ENCODE peak calls at places on chromosome X, in six cellular contexts. One of them, this sample, is unnamed.
A peak's percentile ranks its signal among the peaks of the same experiment; 100 is the strongest.

GRCh38 chrX:7965436-7965835 is 38.2 kb upstream of the PNPLA4 start:
- DNase-seq in A673: no peak
- DNase-seq in AG10803: no peak
- DNase-seq in GM13977: no peak
- DNase-seq in heart right ventricle: no peak
- DNase-seq in mucosa of descending colon: no peak
- DNase-seq in this sample: no peak

GRCh38 chrX:50838820-50839600 is 25.0 kb upstream of the SHROOM4 start:
- DNase-seq in A673: no peak
- DNase-seq in AG10803: peak; percentile 35
- DNase-seq in GM13977: no peak
- DNase-seq in heart right ventricle: no peak
- DNase-seq in mucosa of descending colon: no peak
- DNase-seq in this sample: no peak

GRCh38 chrX:9860826-9861225 is 74.6 kb downstream of the SHROOM2 start:
- DNase-seq in A673: no peak
- DNase-seq in AG10803: no peak
- DNase-seq in GM13977: no peak
- DNase-seq in heart right ventricle: no peak
- DNase-seq in mucosa of descending colon: no peak
- DNase-seq in this sample: no peak

GRCh38 chrX:9749141-9749540 is 16.5 kb downstream of the GPR143 start:
- DNase-seq in A673: no peak
- DNase-seq in AG10803: no peak
- DNase-seq in GM13977: no peak
- DNase-seq in heart right ventricle: no peak
- DNase-seq in mucosa of descending colon: no peak
- DNase-seq in this sample: no peak

GRCh38 chrX:103330601-103331397 is 760 bp downstream of the TCEAL7 start:
- DNase-seq in A673: no peak
- DNase-seq in AG10803: no peak
- DNase-seq in GM13977: no peak
- DNase-seq in heart right ventricle: no peak
- DNase-seq in mucosa of descending colon: no peak
- DNase-seq in this sample: no peak

GRCh38 chrX:120306640-120307039 is 4.6 kb downstream of the TMEM255A start:
- DNase-seq in A673: no peak
- DNase-seq in AG10803: no peak
- DNase-seq in GM13977: no peak
- DNase-seq in heart right ventricle: no peak
- DNase-seq in mucosa of descending colon: no peak
- DNase-seq in this sample: no peak

GRCh38 chrX:97401154-97401553 is 517.4 kb downstream of the RPA4 start:
- DNase-seq in A673: no peak
- DNase-seq in AG10803: no peak
- DNase-seq in GM13977: peak; percentile 4
- DNase-seq in heart right ventricle: no peak
- DNase-seq in mucosa of descending colon: no peak
- DNase-seq in this sample: no peak

GRCh38 chrX:110081740-110082139 is 78.8 kb downstream of the TMEM164 start:
- DNase-seq in A673: no peak
- DNase-seq in AG10803: peak; percentile 3
- DNase-seq in GM13977: no peak
- DNase-seq in heart right ventricle: peak; percentile 13
- DNase-seq in mucosa of descending colon: no peak
- DNase-seq in this sample: no peak

GRCh38 chrX:10165580-10166247 is 8.9 kb downstream of the CLCN4 start:
- DNase-seq in A673: no peak
- DNase-seq in AG10803: no peak
- DNase-seq in GM13977: no peak
- DNase-seq in heart right ventricle: no peak
- DNase-seq in mucosa of descending colon: no peak
- DNase-seq in this sample: no peak

GRCh38 chrX:23888887-23889501 is 18.7 kb downstream of the APOO start:
- DNase-seq in A673: no peak
- DNase-seq in AG10803: peak; percentile 19
- DNase-seq in GM13977: no peak
- DNase-seq in heart right ventricle: no peak
- DNase-seq in mucosa of descending colon: no peak
- DNase-seq in this sample: no peak

GRCh38 chrX:16312761-16313623 is 145.7 kb downstream of the MAGEB17 start:
- DNase-seq in A673: no peak
- DNase-seq in AG10803: no peak
- DNase-seq in GM13977: no peak
- DNase-seq in heart right ventricle: no peak
- DNase-seq in mucosa of descending colon: no peak
- DNase-seq in this sample: no peak

GRCh38 chrX:40809210-40809609 is 73.9 kb upstream of the MED14 start:
- DNase-seq in A673: no peak
- DNase-seq in AG10803: peak; percentile 15
- DNase-seq in GM13977: no peak
- DNase-seq in heart right ventricle: no peak
- DNase-seq in mucosa of descending colon: no peak
- DNase-seq in this sample: no peak

GRCh38 chrX:105191878-105192277 is 28.6 kb downstream of the TEX13A start:
- DNase-seq in A673: peak; percentile 5
- DNase-seq in AG10803: no peak
- DNase-seq in GM13977: peak; percentile 12
- DNase-seq in heart right ventricle: no peak
- DNase-seq in mucosa of descending colon: peak; percentile 2
- DNase-seq in this sample: no peak

GRCh38 chrX:16797358-16797757 is 11.1 kb downstream of the TXLNG start:
- DNase-seq in A673: no peak
- DNase-seq in AG10803: peak; percentile 68
- DNase-seq in GM13977: no peak
- DNase-seq in heart right ventricle: no peak
- DNase-seq in mucosa of descending colon: no peak
- DNase-seq in this sample: no peak

GRCh38 chrX:152306331-152306730 is 144.8 kb downstream of the GABRA3 start:
- DNase-seq in A673: no peak
- DNase-seq in AG10803: no peak
- DNase-seq in GM13977: no peak
- DNase-seq in heart right ventricle: no peak
- DNase-seq in mucosa of descending colon: no peak
- DNase-seq in this sample: no peak

GRCh38 chrX:40030205-40030604 is 67.6 kb downstream of the BCOR start:
- DNase-seq in A673: no peak
- DNase-seq in AG10803: no peak
- DNase-seq in GM13977: no peak
- DNase-seq in heart right ventricle: no peak
- DNase-seq in mucosa of descending colon: no peak
- DNase-seq in this sample: no peak

GRCh38 chrX:2692221-2693122 is 1.4 kb downstream of the CD99 start:
- DNase-seq in A673: no peak
- DNase-seq in AG10803: peak; percentile 62
- DNase-seq in GM13977: peak; percentile 34
- DNase-seq in heart right ventricle: peak; percentile 71
- DNase-seq in mucosa of descending colon: peak; percentile 54
- DNase-seq in this sample: no peak

GRCh38 chrX:107102980-107103379 is 15.6 kb downstream of the RBM41 start:
- DNase-seq in A673: peak; percentile 1
- DNase-seq in AG10803: no peak
- DNase-seq in GM13977: no peak
- DNase-seq in heart right ventricle: no peak
- DNase-seq in mucosa of descending colon: peak; percentile 3
- DNase-seq in this sample: no peak

GRCh38 chrX:119467433-119467832 is 811 bp upstream of the SLC25A5 start:
- DNase-seq in A673: no peak
- DNase-seq in AG10803: no peak
- DNase-seq in GM13977: no peak
- DNase-seq in heart right ventricle: no peak
- DNase-seq in mucosa of descending colon: no peak
- DNase-seq in this sample: no peak

GRCh38 chrX:31649176-31649575 is 577.3 kb upstream of the FTHL17 start:
- DNase-seq in A673: no peak
- DNase-seq in AG10803: no peak
- DNase-seq in GM13977: no peak
- DNase-seq in heart right ventricle: no peak
- DNase-seq in mucosa of descending colon: no peak
- DNase-seq in this sample: no peak

GRCh38 chrX:132488092-132488749 is 617 bp downstream of the MBNL3 start:
- DNase-seq in A673: peak; percentile 41
- DNase-seq in AG10803: peak; percentile 25
- DNase-seq in GM13977: peak; percentile 16
- DNase-seq in heart right ventricle: peak; percentile 4
- DNase-seq in mucosa of descending colon: peak; percentile 28
- DNase-seq in this sample: no peak

GRCh38 chrX:2614911-2615310 is 76.2 kb upstream of the CD99 start:
- DNase-seq in A673: peak; percentile 73
- DNase-seq in AG10803: peak; percentile 88
- DNase-seq in GM13977: no peak
- DNase-seq in heart right ventricle: no peak
- DNase-seq in mucosa of descending colon: no peak
- DNase-seq in this sample: no peak

GRCh38 chrX:124275167-124275894 is 57.1 kb upstream of the TEX13D start:
- DNase-seq in A673: no peak
- DNase-seq in AG10803: no peak
- DNase-seq in GM13977: no peak
- DNase-seq in heart right ventricle: no peak
- DNase-seq in mucosa of descending colon: no peak
- DNase-seq in this sample: no peak

GRCh38 chrX:77436682-77437081 is 10.5 kb upstream of the FGF16 start:
- DNase-seq in A673: no peak
- DNase-seq in AG10803: no peak
- DNase-seq in GM13977: no peak
- DNase-seq in heart right ventricle: no peak
- DNase-seq in mucosa of descending colon: no peak
- DNase-seq in this sample: no peak

GRCh38 chrX:134880866-134881265 is 109.9 kb upstream of the SMIM10 start:
- DNase-seq in A673: no peak
- DNase-seq in AG10803: peak; percentile 22
- DNase-seq in GM13977: no peak
- DNase-seq in heart right ventricle: no peak
- DNase-seq in mucosa of descending colon: no peak
- DNase-seq in this sample: no peak

GRCh38 chrX:143571521-143571920 is 54.2 kb upstream of the SPANXN3 start:
- DNase-seq in A673: no peak
- DNase-seq in AG10803: no peak
- DNase-seq in GM13977: no peak
- DNase-seq in heart right ventricle: no peak
- DNase-seq in mucosa of descending colon: no peak
- DNase-seq in this sample: no peak

GRCh38 chrX:30521440-30522182 is 56.0 kb downstream of the TASL start:
- DNase-seq in A673: peak; percentile 86
- DNase-seq in AG10803: peak; percentile 35
- DNase-seq in GM13977: no peak
- DNase-seq in heart right ventricle: no peak
- DNase-seq in mucosa of descending colon: no peak
- DNase-seq in this sample: no peak

GRCh38 chrX:134388161-134389109 is 71.5 kb upstream of the HPRT1 start:
- DNase-seq in A673: no peak
- DNase-seq in AG10803: no peak
- DNase-seq in GM13977: peak; percentile 40
- DNase-seq in heart right ventricle: no peak
- DNase-seq in mucosa of descending colon: no peak
- DNase-seq in this sample: no peak

GRCh38 chrX:20313889-20314288 is 47.2 kb upstream of the RPS6KA3 start:
- DNase-seq in A673: no peak
- DNase-seq in AG10803: no peak
- DNase-seq in GM13977: no peak
- DNase-seq in heart right ventricle: no peak
- DNase-seq in mucosa of descending colon: no peak
- DNase-seq in this sample: no peak

DNA sequence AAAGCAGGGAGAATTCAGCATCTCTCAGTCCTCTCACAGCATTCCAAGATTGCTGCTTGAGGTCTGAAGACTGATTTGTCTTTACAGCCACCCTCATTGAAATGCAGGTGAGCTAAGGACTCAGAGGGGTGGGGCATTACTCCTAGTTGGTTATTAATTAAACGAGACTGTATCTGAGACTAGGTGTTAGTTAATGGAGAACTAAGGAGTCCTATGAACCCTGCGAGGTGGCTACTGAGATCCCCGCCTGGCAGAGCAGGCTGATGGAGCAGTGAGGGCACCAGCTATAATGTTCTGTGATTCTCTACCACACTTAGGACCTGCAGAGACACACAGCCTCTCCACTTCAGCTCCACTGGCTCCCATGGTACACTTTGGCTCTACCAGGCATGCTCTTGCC is 215.3 kb downstream of the MID1IP1 start:
- DNase-seq in A673: no peak
- DNase-seq in AG10803: no peak
- DNase-seq in GM13977: no peak
- DNase-seq in heart right ventricle: no peak
- DNase-seq in mucosa of descending colon: peak; percentile 12
- DNase-seq in this sample: no peak
- TF ChIP-seq CTCF in A673: no peak
- TF ChIP-seq CTCF in AG10803: no peak
- TF ChIP-seq CTCF in GM13977: no peak
- TF ChIP-seq CTCF in heart right ventricle: no peak
- TF ChIP-seq CTCF in mucosa of descending colon: no peak
- TF ChIP-seq CTCF in this sample: no peak

GRCh38 chrX:44223150-44223549 is 120.3 kb downstream of the EFHC2 start:
- DNase-seq in A673: no peak
- DNase-seq in AG10803: peak; percentile 42
- DNase-seq in GM13977: no peak
- DNase-seq in heart right ventricle: no peak
- DNase-seq in mucosa of descending colon: peak; percentile 68
- DNase-seq in this sample: no peak

GRCh38 chrX:44227981-44228380 is 115.5 kb downstream of the EFHC2 start:
- DNase-seq in A673: no peak
- DNase-seq in AG10803: no peak
- DNase-seq in GM13977: no peak
- DNase-seq in heart right ventricle: no peak
- DNase-seq in mucosa of descending colon: no peak
- DNase-seq in this sample: no peak

GRCh38 chrX:44228621-44229020 is 114.9 kb downstream of the EFHC2 start:
- DNase-seq in A673: no peak
- DNase-seq in AG10803: no peak
- DNase-seq in GM13977: no peak
- DNase-seq in heart right ventricle: no peak
- DNase-seq in mucosa of descending colon: no peak
- DNase-seq in this sample: no peak

GRCh38 chrX:44225667-44226066 is 117.8 kb downstream of the EFHC2 start:
- DNase-seq in A673: no peak
- DNase-seq in AG10803: no peak
- DNase-seq in GM13977: no peak
- DNase-seq in heart right ventricle: no peak
- DNase-seq in mucosa of descending colon: no peak
- DNase-seq in this sample: no peak

GRCh38 chrX:44224760-44225159 is 118.7 kb downstream of the EFHC2 start:
- DNase-seq in A673: no peak
- DNase-seq in AG10803: no peak
- DNase-seq in GM13977: no peak
- DNase-seq in heart right ventricle: no peak
- DNase-seq in mucosa of descending colon: peak; percentile 45
- DNase-seq in this sample: no peak
- TF ChIP-seq CTCF in A673: no peak
- TF ChIP-seq CTCF in AG10803: no peak
- TF ChIP-seq CTCF in GM13977: no peak
- TF ChIP-seq CTCF in heart right ventricle: no peak
- TF ChIP-seq CTCF in mucosa of descending colon: no peak
- TF ChIP-seq CTCF in this sample: no peak

GRCh38 chrX:85698921-85699320 is 319.5 kb upstream of the POF1B start:
- DNase-seq in A673: no peak
- DNase-seq in AG10803: no peak
- DNase-seq in GM13977: no peak
- DNase-seq in heart right ventricle: no peak
- DNase-seq in mucosa of descending colon: no peak
- DNase-seq in this sample: no peak
- TF ChIP-seq CTCF in A673: no peak
- TF ChIP-seq CTCF in AG10803: no peak
- TF ChIP-seq CTCF in GM13977: no peak
- TF ChIP-seq CTCF in heart right ventricle: no peak
- TF ChIP-seq CTCF in mucosa of descending colon: no peak
- TF ChIP-seq CTCF in this sample: no peak

GRCh38 chrX:155179343-155179997 is 36.8 kb upstream of the VBP1 start:
- DNase-seq in A673: no peak
- DNase-seq in AG10803: no peak
- DNase-seq in GM13977: no peak
- DNase-seq in heart right ventricle: no peak
- DNase-seq in mucosa of descending colon: no peak
- DNase-seq in this sample: no peak
- TF ChIP-seq CTCF in A673: peak; percentile 13
- TF ChIP-seq CTCF in AG10803: no peak
- TF ChIP-seq CTCF in GM13977: no peak
- TF ChIP-seq CTCF in heart right ventricle: peak; percentile 33
- TF ChIP-seq CTCF in mucosa of descending colon: no peak
- TF ChIP-seq CTCF in this sample: no peak